ENCODE peak calls at places on chromosomes 12 and 14, in four cellular contexts. Z is H54; P is activated CD4-positive, alpha-beta memory T cell treated with anti-CD3 and anti-CD28 coated beads, Interleukin-2, amount 10 ng/mL, durations not matched to agents 7 days and 5 days; G is T-helper 1 cell. C is an unnamed sample.

GRCh38 chr12:45959728-45960127 is 30.6 kb downstream of the SCAF11 start:
- DNase-seq in Z (no peak), P (no peak), G (no peak), C (no peak)

GRCh38 chr12:19234171-19234704 is 104.7 kb downstream of the PLEKHA5 start:
- DNase-seq in Z (no peak), P (no peak), G (no peak), C (no peak)

GRCh38 chr14:106665814-106666213 is 1139.4 kb downstream of the TMEM121 start:
- DNase-seq in Z (no peak), P (no peak), G (no peak), C (peak)

GRCh38 chr14:51612449-51612848 is 39.3 kb upstream of the FRMD6 start:
- DNase-seq in Z (no peak), P (no peak), G (no peak), C (no peak)

GRCh38 chr12:52055781-52056711 is 4.8 kb downstream of the NR4A1 start:
- DNase-seq in Z (no peak), P (no peak), G (no peak), C (peak)

GRCh38 chr12:2250797-2251196 is 198.0 kb downstream of the CACNA1C start:
- DNase-seq in Z (no peak), P (no peak), G (no peak), C (no peak)

GRCh38 chr14:22099942-22100763 is 426.5 kb upstream of the OR4E1 start:
- DNase-seq in Z (peak), P (peak), G (peak), C (peak)

GRCh38 chr12:13956060-13956590 is 25.3 kb downstream of the GRIN2B start:
- DNase-seq in Z (no peak), P (no peak), G (no peak), C (no peak)

GRCh38 chr14:51094282-51094821 is 553 bp downstream of the TRIM9 start:
- DNase-seq in Z (no peak), P (peak), G (no peak), C (peak)

GRCh38 chr12:56769868-56770267 is 6.7 kb downstream of the HSD17B6 start:
- DNase-seq in Z (no peak), P (no peak), G (no peak), C (no peak)

GRCh38 chr12:130083746-130084145 is 78.5 kb upstream of the FZD10 start:
- DNase-seq in Z (no peak), P (no peak), G (no peak), C (no peak)

GRCh38 chr12:31818623-31819268 is 89.9 kb upstream of the AMN1 start:
- DNase-seq in Z (no peak), P (no peak), G (no peak), C (no peak)

GRCh38 chr12:25424186-25424854 is 128.8 kb downstream of the LMNTD1 start:
- DNase-seq in Z (no peak), P (no peak), G (no peak), C (no peak)

GRCh38 chr14:74960702-74961101 is 5.3 kb upstream of the PGF start:
- DNase-seq in Z (no peak), P (no peak), G (no peak), C (no peak)

GRCh38 chr14:25537846-25538455 is 488.0 kb upstream of the STXBP6 start:
- DNase-seq in Z (peak), P (no peak), G (no peak), C (no peak)

GRCh38 chr14:100108840-100109593 is 43.8 kb downstream of the EVL start:
- DNase-seq in Z (no peak), P (no peak), G (no peak), C (no peak)

GRCh38 chr12:128644664-128645296 is 179.0 kb downstream of the SLC15A4 start:
- DNase-seq in Z (peak), P (peak), G (no peak), C (no peak)

GRCh38 chr12:7433276-7433822 is 10.6 kb downstream of the CD163L1 start:
- DNase-seq in Z (peak), P (no peak), G (no peak), C (no peak)

GRCh38 chr12:124036117-124037109 is 63.4 kb downstream of the ZNF664 start:
- DNase-seq in Z (peak), P (peak), G (no peak), C (peak)

GRCh38 chr14:45621731-45622130 is 368.7 kb upstream of the MIS18BP1 start:
- DNase-seq in Z (no peak), P (no peak), G (no peak), C (no peak)

GRCh38 chr14:97931273-97931672 is 1134.1 kb downstream of the VRK1 start:
- DNase-seq in Z (no peak), P (no peak), G (no peak), C (no peak)

GRCh38 chr14:70698288-70698687 is 56.6 kb downstream of the TTC9 start:
- DNase-seq in Z (peak), P (no peak), G (no peak), C (no peak)

GRCh38 chr12:121465921-121466799 is 66.2 kb downstream of the RNF34 start:
- DNase-seq in Z (no peak), P (peak), G (no peak), C (peak)

GRCh38 chr14:50344831-50345563 is 32.9 kb downstream of the DMAC2L start:
- DNase-seq in Z (no peak), P (no peak), G (no peak), C (no peak)

GRCh38 chr14:31090872-31091764 is 64.9 kb upstream of the STRN3 start:
- DNase-seq in Z (peak), P (no peak), G (no peak), C (no peak)

GRCh38 chr14:72892879-72893635 is 844 bp downstream of the DPF3 start:
- DNase-seq in Z (peak), P (peak), G (no peak), C (peak)